ENCODE peak calls at places on chromosomes 6 and 20, in seven cellular contexts. N is H1; U is left ventricle myocardium inferior; S is CD8-positive, alpha-beta T cell; G is right cardiac atrium; X is CD4-positive, CD25-positive, alpha-beta regulatory T cell; M is CD4-positive, alpha-beta memory T cell. A is an unnamed sample.

GRCh38 chr6:169499728-169500265 is 202.0 kb downstream of the WDR27 start:
- DNase-seq in G (peak; percentile 36), S (no peak), U (no peak), X (no peak), M (no peak), N (no peak), A (no peak)

GRCh38 chr20:43983359-43983758 is 68.7 kb downstream of the TOX2 start:
- DNase-seq in X (no peak), G (no peak), M (no peak), S (peak; percentile 35), N (peak; percentile 70), U (no peak), A (no peak)

GRCh38 chr6:74280130-74280692 is 584.2 kb downstream of the CD109 start:
- DNase-seq in M (no peak), G (no peak), N (no peak), U (no peak), S (no peak), X (no peak), A (no peak)

GRCh38 chr20:49104365-49104648 is 58.2 kb downstream of the CSE1L start:
- DNase-seq in S (no peak), N (no peak), G (no peak), X (no peak), M (no peak), U (no peak), A (no peak)

GRCh38 chr6:166572370-166573261 is 13.9 kb downstream of the RAMACL start:
- DNase-seq in X (no peak), G (no peak), S (no peak), M (no peak), U (no peak), N (peak; percentile 58), A (no peak)

GRCh38 chr20:50569864-50570836 is 60.0 kb downstream of the PTPN1 start:
- DNase-seq in G (no peak), X (peak; percentile 22), S (no peak), U (no peak), N (no peak), M (peak; percentile 39), A (no peak)

GRCh38 chr6:151765444-151765886 is 42.0 kb upstream of the ESR1 start:
- DNase-seq in M (peak; percentile 35), U (no peak), N (no peak), X (peak; percentile 40), G (no peak), S (no peak), A (peak; percentile 53)

GRCh38 chr6:40328988-40329545 is 258.1 kb downstream of the LRFN2 start:
- DNase-seq in X (no peak), S (no peak), G (no peak), U (no peak), N (peak; percentile 78), M (no peak), A (no peak)

GRCh38 chr6:125197795-125198269 is 44.3 kb downstream of the TPD52L1 start:
- DNase-seq in N (no peak), S (no peak), M (no peak), U (peak; percentile 63), X (no peak), G (peak; percentile 78), A (peak; percentile 76)

GRCh38 chr6:129701721-129702455 is 8.1 kb downstream of the ARHGAP18 start:
- DNase-seq in X (no peak), U (no peak), M (no peak), N (no peak), S (no peak), G (no peak), A (no peak)

GRCh38 chr6:148392611-148393160 is 50.0 kb downstream of the SASH1 start:
- DNase-seq in U (no peak), X (no peak), M (no peak), S (no peak), G (no peak), N (no peak), A (no peak)

GRCh38 chr6:168384045-168385038 is 56.6 kb upstream of the SMOC2 start:
- DNase-seq in S (no peak), G (no peak), X (no peak), M (no peak), N (no peak), U (no peak), A (no peak)

GRCh38 chr20:48319943-48320584 is 507.7 kb downstream of the PREX1 start:
- DNase-seq in U (no peak), G (no peak), S (no peak), M (no peak), N (no peak), X (no peak), A (no peak)

GRCh38 chr6:74912234-74912633 is 293.6 kb downstream of the COL12A1 start:
- DNase-seq in U (no peak), G (no peak), X (no peak), S (no peak), M (no peak), N (no peak), A (peak; percentile 15)

GRCh38 chr6:117482240-117483003 is at the start of gene DCBLD1:
- DNase-seq in G (peak; percentile 84), M (peak; percentile 55), N (peak; percentile 80), U (peak; percentile 77), S (peak; percentile 50), X (peak; percentile 35), A (peak; percentile 92)

GRCh38 chr20:62010551-62011402 is 54.9 kb downstream of the TAF4 start:
- DNase-seq in S (peak; percentile 68), U (peak; percentile 46), X (peak; percentile 71), N (peak; percentile 70), M (peak; percentile 63), G (peak; percentile 51), A (no peak)

GRCh38 chr6:114210467-114210866 is 132.4 kb downstream of the HS3ST5 start:
- DNase-seq in S (no peak), G (no peak), M (no peak), N (no peak), X (no peak), U (no peak), A (no peak)

GRCh38 chr20:56328861-56329260 is 29.9 kb upstream of the FAM210B start:
- DNase-seq in S (no peak), N (no peak), U (no peak), X (no peak), M (no peak), G (no peak), A (no peak)

GRCh38 chr6:34697544-34697836 is 923 bp upstream of the ILRUN start:
- DNase-seq in X (no peak), G (no peak), S (no peak), M (no peak), U (no peak), N (no peak), A (no peak)

GRCh38 chr6:52288216-52288615 is 3.7 kb upstream of the MCM3 start:
- DNase-seq in M (no peak), U (no peak), N (no peak), G (no peak), S (no peak), X (no peak), A (no peak)

GRCh38 chr20:57323034-57323433 is 6.6 kb upstream of the SPO11 start:
- DNase-seq in G (no peak), N (peak; percentile 55), U (no peak), M (no peak), S (no peak), X (no peak), A (no peak)

GRCh38 chr6:85641916-85642773 is 541 bp downstream of the SYNCRIP start:
- DNase-seq in S (peak; percentile 48), U (peak; percentile 63), M (peak; percentile 51), N (no peak), G (peak; percentile 63), X (peak; percentile 50), A (peak; percentile 85)

GRCh38 chr6:72704979-72705378 is 83.1 kb downstream of the KCNQ5 start:
- DNase-seq in N (no peak), G (no peak), M (no peak), S (no peak), X (no peak), U (no peak), A (no peak)

DNA sequence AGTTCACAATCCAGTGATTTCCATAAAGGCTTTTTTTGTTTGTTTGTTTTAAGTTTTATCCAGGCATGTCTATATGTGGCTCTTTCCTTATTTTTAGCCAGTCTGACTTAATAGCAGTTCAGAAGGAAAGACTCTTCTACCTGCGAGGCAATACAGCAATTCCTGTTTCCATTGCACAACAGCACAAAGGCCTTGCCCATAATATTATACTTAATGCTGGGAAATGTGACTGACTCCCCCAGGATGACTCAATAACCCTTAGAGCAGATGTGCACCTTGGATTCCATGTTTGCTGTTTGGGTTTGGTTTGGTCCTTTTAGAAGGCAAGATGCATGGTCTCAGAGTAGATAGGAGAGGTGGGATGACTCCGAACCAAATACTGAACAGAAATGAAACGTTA is 184.1 kb downstream of the MTFR2 start:
- DNase-seq in M (no peak), G (no peak), N (no peak), X (no peak), U (no peak), S (no peak), A (no peak)
- H3K27ac ChIP-seq in M (no peak overlapping the region), G (no peak overlapping the region), N (no peak overlapping the region), X (no peak overlapping the region), U (peak overlapping the region; percentile 88), S (no peak overlapping the region), A (no peak overlapping the region)

DNA sequence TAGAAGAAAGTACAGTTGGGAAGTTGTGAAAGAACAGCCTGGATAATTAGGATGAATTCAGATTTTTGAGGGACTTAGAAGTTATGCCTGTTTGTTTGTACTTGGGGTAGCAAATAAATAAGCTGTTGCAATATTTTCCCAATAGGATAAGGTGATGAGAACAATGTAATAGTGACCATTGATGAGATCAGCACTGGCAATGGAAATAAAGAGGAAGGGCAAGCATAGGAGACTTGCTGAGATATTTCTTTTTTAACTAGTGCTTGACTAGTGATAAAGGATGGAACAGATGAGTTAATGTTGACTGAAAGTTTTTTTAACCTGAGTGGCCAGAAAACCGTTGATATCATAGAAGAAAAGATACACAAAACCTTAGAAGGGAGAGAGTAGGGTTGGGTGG is 498.8 kb downstream of the CDKAL1 start:
- DNase-seq in S (no peak), M (no peak), N (no peak), X (no peak), G (no peak), U (no peak), A (no peak)
- H3K4me3 ChIP-seq in S (no peak overlapping the region), M (no peak overlapping the region), N (no peak overlapping the region), X (no peak overlapping the region), G (no peak overlapping the region), U (no peak overlapping the region), A (no peak overlapping the region)

DNA sequence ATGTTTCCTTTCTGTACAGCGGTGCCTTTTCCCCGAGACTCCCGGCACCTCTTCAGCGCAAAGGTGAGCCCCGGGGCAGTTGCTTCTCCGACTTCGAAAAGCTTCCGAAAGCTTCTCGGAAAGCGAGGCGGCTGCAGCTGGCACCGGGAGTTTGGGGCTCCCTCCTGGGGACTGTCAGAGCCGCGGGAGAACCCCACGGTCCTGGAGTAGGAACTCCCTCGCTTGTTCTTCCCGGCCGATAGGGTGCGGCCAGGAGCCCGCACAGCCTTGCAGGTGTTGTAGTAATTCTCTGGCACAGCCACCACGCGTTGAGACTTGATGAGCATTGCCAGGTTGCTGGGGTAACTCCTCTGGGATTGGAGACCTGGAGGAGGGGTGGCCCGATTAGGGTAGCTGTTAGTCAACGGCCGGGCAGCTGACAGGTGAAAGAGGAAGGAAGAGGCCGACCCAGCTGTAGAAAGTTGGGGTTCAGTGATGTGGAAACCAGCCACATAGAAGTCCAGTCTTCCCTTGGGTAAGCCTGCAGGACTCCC is 708 bp downstream of the KDM1B start:
- DNase-seq in S (peak; percentile 48), X (no peak), N (peak; percentile 80), U (peak; percentile 38), M (no peak), G (peak; percentile 33), A (peak; percentile 78)
- H3K4me1 ChIP-seq in S (peaks cover 15% of the 10 kb centered on the region), X (peaks cover 31% of the 10 kb centered on the region), N (peaks cover 3% of the 10 kb centered on the region), U (peaks cover 32% of the 10 kb centered on the region), M (peaks cover 29% of the 10 kb centered on the region), G (peaks cover 3% of the 10 kb centered on the region), A (no peaks in the 10 kb centered on the region)

GRCh38 chr20:840858-841567 is 7.5 kb downstream of the FAM110A start:
- DNase-seq in N (peak; percentile 72), G (no peak), M (no peak), S (no peak), U (no peak), X (no peak), A (no peak)
- H3K27ac ChIP-seq in N (no peak overlapping the region), G (no peak overlapping the region), M (peak overlapping the region; percentile 14), S (no peak overlapping the region), U (no peak overlapping the region), X (no peak overlapping the region), A (no peak overlapping the region)

A was measured in aorta.